ENCODE peak calls at places on chromosome 12, in seven cellular contexts. One of them, this sample, is unnamed.

GRCh38 chr12:96989916-96990315 is 82.9 kb downstream of the NEDD1 start:
- DNase-seq in effector memory CD4-positive, alpha-beta T cell: no peak
- DNase-seq in cardiac muscle cell: peak; percentile 6
- DNase-seq in esophagus muscularis mucosa: no peak
- DNase-seq in WERI-Rb-1: peak; percentile 34
- DNase-seq in GM06990: no peak
- DNase-seq in tibial artery: no peak
- DNase-seq in this sample: no peak

GRCh38 chr12:95723693-95724384 is 66.7 kb downstream of the NTN4 start:
- DNase-seq in effector memory CD4-positive, alpha-beta T cell: no peak
- DNase-seq in cardiac muscle cell: no peak
- DNase-seq in esophagus muscularis mucosa: no peak
- DNase-seq in WERI-Rb-1: no peak
- DNase-seq in GM06990: no peak
- DNase-seq in tibial artery: no peak
- DNase-seq in this sample: no peak

GRCh38 chr12:108750471-108751402 is 19.4 kb upstream of the CORO1C start:
- DNase-seq in effector memory CD4-positive, alpha-beta T cell: no peak
- DNase-seq in cardiac muscle cell: peak; percentile 37
- DNase-seq in esophagus muscularis mucosa: no peak
- DNase-seq in WERI-Rb-1: no peak
- DNase-seq in GM06990: no peak
- DNase-seq in tibial artery: peak; percentile 21
- DNase-seq in this sample: no peak

GRCh38 chr12:26135010-26135420 is 10.2 kb upstream of the BHLHE41 start:
- DNase-seq in effector memory CD4-positive, alpha-beta T cell: no peak
- DNase-seq in cardiac muscle cell: peak; percentile 56
- DNase-seq in esophagus muscularis mucosa: no peak
- DNase-seq in WERI-Rb-1: no peak
- DNase-seq in GM06990: no peak
- DNase-seq in tibial artery: peak; percentile 68
- DNase-seq in this sample: no peak

GRCh38 chr12:43143278-43143677 is 408.7 kb downstream of the ADAMTS20 start:
- DNase-seq in effector memory CD4-positive, alpha-beta T cell: no peak
- DNase-seq in cardiac muscle cell: no peak
- DNase-seq in esophagus muscularis mucosa: no peak
- DNase-seq in WERI-Rb-1: no peak
- DNase-seq in GM06990: no peak
- DNase-seq in tibial artery: no peak
- DNase-seq in this sample: no peak

GRCh38 chr12:65948320-65949008 is 124.2 kb downstream of the HMGA2 start:
- DNase-seq in effector memory CD4-positive, alpha-beta T cell: no peak
- DNase-seq in cardiac muscle cell: peak; percentile 98
- DNase-seq in esophagus muscularis mucosa: no peak
- DNase-seq in WERI-Rb-1: no peak
- DNase-seq in GM06990: no peak
- DNase-seq in tibial artery: peak; percentile 67
- DNase-seq in this sample: peak; percentile 73

GRCh38 chr12:24416423-24417109 is 467.1 kb upstream of the SOX5 start:
- DNase-seq in effector memory CD4-positive, alpha-beta T cell: no peak
- DNase-seq in cardiac muscle cell: no peak
- DNase-seq in esophagus muscularis mucosa: no peak
- DNase-seq in WERI-Rb-1: no peak
- DNase-seq in GM06990: peak; percentile 6
- DNase-seq in tibial artery: no peak
- DNase-seq in this sample: no peak

GRCh38 chr12:124490584-124491305 is 76.7 kb downstream of the NCOR2 start:
- DNase-seq in effector memory CD4-positive, alpha-beta T cell: no peak
- DNase-seq in cardiac muscle cell: peak; percentile 30
- DNase-seq in esophagus muscularis mucosa: no peak
- DNase-seq in WERI-Rb-1: no peak
- DNase-seq in GM06990: no peak
- DNase-seq in tibial artery: peak; percentile 77
- DNase-seq in this sample: no peak

GRCh38 chr12:51814311-51815088 is 34.0 kb downstream of the FIGNL2 start:
- DNase-seq in effector memory CD4-positive, alpha-beta T cell: peak; percentile 29
- DNase-seq in cardiac muscle cell: peak; percentile 86
- DNase-seq in esophagus muscularis mucosa: no peak
- DNase-seq in WERI-Rb-1: peak; percentile 78
- DNase-seq in GM06990: peak; percentile 44
- DNase-seq in tibial artery: peak; percentile 76
- DNase-seq in this sample: no peak

GRCh38 chr12:123142948-123143752 is 7.7 kb downstream of the PITPNM2 start:
- DNase-seq in effector memory CD4-positive, alpha-beta T cell: no peak
- DNase-seq in cardiac muscle cell: no peak
- DNase-seq in esophagus muscularis mucosa: no peak
- DNase-seq in WERI-Rb-1: peak; percentile 90
- DNase-seq in GM06990: no peak
- DNase-seq in tibial artery: peak; percentile 68
- DNase-seq in this sample: no peak

GRCh38 chr12:94614288-94614721 is 36.1 kb downstream of the TMCC3 start:
- DNase-seq in effector memory CD4-positive, alpha-beta T cell: no peak
- DNase-seq in cardiac muscle cell: peak; percentile 28
- DNase-seq in esophagus muscularis mucosa: no peak
- DNase-seq in WERI-Rb-1: no peak
- DNase-seq in GM06990: no peak
- DNase-seq in tibial artery: no peak
- DNase-seq in this sample: no peak

GRCh38 chr12:92074889-92075288 is 70.8 kb downstream of the BTG1 start:
- DNase-seq in effector memory CD4-positive, alpha-beta T cell: no peak
- DNase-seq in cardiac muscle cell: no peak
- DNase-seq in esophagus muscularis mucosa: no peak
- DNase-seq in WERI-Rb-1: no peak
- DNase-seq in GM06990: no peak
- DNase-seq in tibial artery: no peak
- DNase-seq in this sample: no peak

GRCh38 chr12:21717756-21718155 is 56.8 kb downstream of the KCNJ8 start:
- DNase-seq in effector memory CD4-positive, alpha-beta T cell: no peak
- DNase-seq in cardiac muscle cell: no peak
- DNase-seq in esophagus muscularis mucosa: no peak
- DNase-seq in WERI-Rb-1: no peak
- DNase-seq in GM06990: no peak
- DNase-seq in tibial artery: no peak
- DNase-seq in this sample: no peak

GRCh38 chr12:65699251-65699650 is 125.0 kb upstream of the HMGA2 start:
- DNase-seq in effector memory CD4-positive, alpha-beta T cell: no peak
- DNase-seq in cardiac muscle cell: peak; percentile 81
- DNase-seq in esophagus muscularis mucosa: no peak
- DNase-seq in WERI-Rb-1: no peak
- DNase-seq in GM06990: no peak
- DNase-seq in tibial artery: no peak
- DNase-seq in this sample: no peak

GRCh38 chr12:16473610-16474326 is 126.3 kb downstream of the MGST1 start:
- DNase-seq in effector memory CD4-positive, alpha-beta T cell: no peak
- DNase-seq in cardiac muscle cell: peak; percentile 83
- DNase-seq in esophagus muscularis mucosa: no peak
- DNase-seq in WERI-Rb-1: no peak
- DNase-seq in GM06990: no peak
- DNase-seq in tibial artery: no peak
- DNase-seq in this sample: no peak

GRCh38 chr12:98948566-98948965 is 303.5 kb downstream of the APAF1 start:
- DNase-seq in effector memory CD4-positive, alpha-beta T cell: no peak
- DNase-seq in cardiac muscle cell: no peak
- DNase-seq in esophagus muscularis mucosa: no peak
- DNase-seq in WERI-Rb-1: no peak
- DNase-seq in GM06990: no peak
- DNase-seq in tibial artery: no peak
- DNase-seq in this sample: no peak
- H3K4me3 ChIP-seq in effector memory CD4-positive, alpha-beta T cell: no peak overlapping the region
- H3K4me3 ChIP-seq in cardiac muscle cell: no peak overlapping the region
- H3K4me3 ChIP-seq in esophagus muscularis mucosa: no peak overlapping the region
- H3K4me3 ChIP-seq in WERI-Rb-1: no peak overlapping the region
- H3K4me3 ChIP-seq in GM06990: no peak overlapping the region
- H3K4me3 ChIP-seq in tibial artery: no peak overlapping the region
- H3K4me3 ChIP-seq in this sample: no peak overlapping the region

GRCh38 chr12:57159341-57159740 is 11.9 kb upstream of the LRP1-AS start:
- DNase-seq in effector memory CD4-positive, alpha-beta T cell: no peak
- DNase-seq in cardiac muscle cell: no peak
- DNase-seq in esophagus muscularis mucosa: no peak
- DNase-seq in WERI-Rb-1: no peak
- DNase-seq in GM06990: no peak
- DNase-seq in tibial artery: no peak
- DNase-seq in this sample: no peak
- H3K36me3 ChIP-seq in effector memory CD4-positive, alpha-beta T cell: no peaks in the 10 kb centered on the region
- H3K36me3 ChIP-seq in cardiac muscle cell: peaks cover 37% of the 10 kb centered on the region
- H3K36me3 ChIP-seq in esophagus muscularis mucosa: peaks cover 92% of the 10 kb centered on the region
- H3K36me3 ChIP-seq in WERI-Rb-1: no peaks in the 10 kb centered on the region
- H3K36me3 ChIP-seq in GM06990: no peaks in the 10 kb centered on the region
- H3K36me3 ChIP-seq in tibial artery: peaks cover 97% of the 10 kb centered on the region
- H3K36me3 ChIP-seq in this sample: peaks cover 74% of the 10 kb centered on the region

GRCh38 chr12:32896438-32897275 is at the start of gene PKP2:
- DNase-seq in effector memory CD4-positive, alpha-beta T cell: no peak
- DNase-seq in cardiac muscle cell: peak; percentile 69
- DNase-seq in esophagus muscularis mucosa: no peak
- DNase-seq in WERI-Rb-1: peak; percentile 84
- DNase-seq in GM06990: peak; percentile 32
- DNase-seq in tibial artery: no peak
- DNase-seq in this sample: no peak
- H3K4me3 ChIP-seq in effector memory CD4-positive, alpha-beta T cell: peak within 1 kb of the TSS; percentile 49
- H3K4me3 ChIP-seq in cardiac muscle cell: peak within 1 kb of the TSS; percentile 57
- H3K4me3 ChIP-seq in esophagus muscularis mucosa: peak within 1 kb of the TSS; percentile 59
- H3K4me3 ChIP-seq in WERI-Rb-1: peak within 1 kb of the TSS; percentile 52
- H3K4me3 ChIP-seq in GM06990: no peak within 1 kb of the TSS
- H3K4me3 ChIP-seq in tibial artery: peak within 1 kb of the TSS; percentile 44
- H3K4me3 ChIP-seq in this sample: peak within 1 kb of the TSS; percentile 6

DNA sequence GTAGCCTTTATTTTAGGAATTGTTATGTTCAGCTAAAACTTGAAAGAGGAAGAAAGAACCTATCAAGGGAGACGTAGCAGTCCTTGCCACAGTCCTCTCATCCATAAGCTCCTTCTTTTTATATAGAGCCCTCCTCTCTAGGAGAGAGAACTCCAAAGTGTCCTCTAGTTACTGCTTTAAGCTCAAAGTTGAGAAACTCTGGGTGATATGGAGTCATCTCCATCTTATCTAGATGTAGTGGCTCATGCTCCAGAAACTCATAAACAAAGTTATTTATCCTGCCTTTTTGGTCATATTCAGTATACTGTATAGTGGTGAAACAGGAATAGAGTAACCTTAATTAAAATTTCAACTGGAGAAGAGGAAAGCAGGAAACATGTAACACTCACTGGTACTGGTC is 90.4 kb upstream of the ATF7IP start:
- DNase-seq in effector memory CD4-positive, alpha-beta T cell: no peak
- DNase-seq in cardiac muscle cell: no peak
- DNase-seq in esophagus muscularis mucosa: no peak
- DNase-seq in WERI-Rb-1: no peak
- DNase-seq in GM06990: no peak
- DNase-seq in tibial artery: no peak
- DNase-seq in this sample: no peak
- H3K36me3 ChIP-seq in effector memory CD4-positive, alpha-beta T cell: no peaks in the 10 kb centered on the region
- H3K36me3 ChIP-seq in cardiac muscle cell: no peaks in the 10 kb centered on the region
- H3K36me3 ChIP-seq in esophagus muscularis mucosa: no peaks in the 10 kb centered on the region
- H3K36me3 ChIP-seq in WERI-Rb-1: no peaks in the 10 kb centered on the region
- H3K36me3 ChIP-seq in GM06990: no peaks in the 10 kb centered on the region
- H3K36me3 ChIP-seq in tibial artery: no peaks in the 10 kb centered on the region
- H3K36me3 ChIP-seq in this sample: no peaks in the 10 kb centered on the region

GRCh38 chr12:57520008-57520726 is at the start of gene DDIT3:
- DNase-seq in effector memory CD4-positive, alpha-beta T cell: peak; percentile 99
- DNase-seq in cardiac muscle cell: peak; percentile 100
- DNase-seq in esophagus muscularis mucosa: peak; percentile 100
- DNase-seq in WERI-Rb-1: peak; percentile 99
- DNase-seq in GM06990: peak; percentile 99
- DNase-seq in tibial artery: peak; percentile 100
- DNase-seq in this sample: peak; percentile 92

GRCh38 chr12:57522887-57523705 is 472 bp downstream of the MBD6 start:
- DNase-seq in effector memory CD4-positive, alpha-beta T cell: no peak
- DNase-seq in cardiac muscle cell: peak; percentile 72
- DNase-seq in esophagus muscularis mucosa: peak; percentile 93
- DNase-seq in WERI-Rb-1: peak; percentile 67
- DNase-seq in GM06990: no peak
- DNase-seq in tibial artery: peak; percentile 85
- DNase-seq in this sample: no peak

GRCh38 chr12:57522019-57522886 is at the start of gene MBD6:
- DNase-seq in effector memory CD4-positive, alpha-beta T cell: peak; percentile 83
- DNase-seq in cardiac muscle cell: peak; percentile 96
- DNase-seq in esophagus muscularis mucosa: peak; percentile 98
- DNase-seq in WERI-Rb-1: peak; percentile 98
- DNase-seq in GM06990: peak; percentile 94
- DNase-seq in tibial artery: peak; percentile 97
- DNase-seq in this sample: peak; percentile 70

GRCh38 chr12:57519758-57520007 is 631 bp downstream of the DDIT3 start:
- DNase-seq in effector memory CD4-positive, alpha-beta T cell: no peak
- DNase-seq in cardiac muscle cell: no peak
- DNase-seq in esophagus muscularis mucosa: no peak
- DNase-seq in WERI-Rb-1: no peak
- DNase-seq in GM06990: no peak
- DNase-seq in tibial artery: no peak
- DNase-seq in this sample: no peak

DNA sequence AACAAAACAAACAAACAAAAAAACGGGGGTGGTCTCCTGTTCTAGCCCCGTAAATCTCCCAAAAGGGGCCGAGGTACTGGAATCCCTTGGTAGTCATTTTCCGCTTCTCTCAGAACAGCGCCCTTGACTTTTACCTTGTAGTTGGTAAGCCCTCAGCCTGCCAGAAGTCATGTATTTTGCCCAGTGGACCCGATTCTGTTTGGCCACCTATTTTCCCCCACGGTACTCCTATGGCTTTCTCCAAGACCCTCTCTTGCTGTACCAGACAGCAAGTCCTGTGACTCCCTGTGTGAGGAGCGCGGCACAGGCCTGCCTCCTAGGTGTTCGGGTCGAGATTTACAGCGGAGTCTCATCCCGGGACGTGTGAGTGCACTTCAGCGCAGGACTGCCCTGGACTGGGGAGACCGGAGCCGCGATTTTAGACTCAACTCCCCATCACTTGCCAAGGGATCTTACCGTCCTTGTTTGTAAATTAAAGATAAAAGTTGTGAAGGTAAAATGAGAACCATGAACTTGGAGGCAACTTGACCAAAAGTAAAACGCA is 1.1 kb upstream of the MBD6 start:
- DNase-seq in effector memory CD4-positive, alpha-beta T cell: no peak
- DNase-seq in cardiac muscle cell: peak; percentile 58
- DNase-seq in esophagus muscularis mucosa: no peak
- DNase-seq in WERI-Rb-1: peak; percentile 74
- DNase-seq in GM06990: no peak
- DNase-seq in tibial artery: peak; percentile 76
- DNase-seq in this sample: no peak
- H3K4me3 ChIP-seq in effector memory CD4-positive, alpha-beta T cell: peak overlapping the region; percentile 41
- H3K4me3 ChIP-seq in cardiac muscle cell: peak overlapping the region; percentile 45
- H3K4me3 ChIP-seq in esophagus muscularis mucosa: peak overlapping the region; percentile 88
- H3K4me3 ChIP-seq in WERI-Rb-1: peak overlapping the region; percentile 51
- H3K4me3 ChIP-seq in GM06990: peak overlapping the region; percentile 65
- H3K4me3 ChIP-seq in tibial artery: peak overlapping the region; percentile 62
- H3K4me3 ChIP-seq in this sample: no peak overlapping the region

This sample was measured in BJ.